ENCODE peak calls at places on chromosomes 11 and 22, in five cellular contexts. V, N, H, Y and R are unnamed samples.

GRCh38 chr11:6705905-6706535 is 22.9 kb upstream of the MRPL17 start:
- DNase-seq in V (peak), N (peak), H (no peak), Y (peak), R (peak)

GRCh38 chr11:69916806-69917387 is 97.7 kb upstream of the FGF3 start:
- DNase-seq in Y (no peak), V (no peak), H (peak), N (no peak), R (no peak)

GRCh38 chr11:80860632-80861031 is 1419.8 kb upstream of the TENM4 start:
- DNase-seq in N (no peak), V (no peak), Y (peak), H (no peak), R (no peak)

GRCh38 chr11:2442554-2442953 is 1.8 kb downstream of the TRPM5 start:
- DNase-seq in N (no peak), Y (no peak), V (no peak), H (no peak), R (no peak)

GRCh38 chr22:36211237-36211881 is 9.8 kb upstream of the APOL4 start:
- DNase-seq in N (peak), V (no peak), H (no peak), Y (no peak), R (no peak)

GRCh38 chr11:81331611-81332205 is 1402.0 kb downstream of the FAM181B start:
- DNase-seq in H (no peak), N (no peak), V (no peak), Y (no peak), R (no peak)

GRCh38 chr11:104129138-104129537 is 34.8 kb downstream of the PDGFD start:
- DNase-seq in H (no peak), V (no peak), Y (no peak), N (no peak), R (no peak)

GRCh38 chr11:84720706-84721402 is 906.3 kb downstream of the DLG2 start:
- DNase-seq in H (no peak), V (no peak), N (peak), Y (no peak), R (peak)

GRCh38 chr11:6833329-6833728 is 12.2 kb upstream of the OR10A5 start:
- DNase-seq in N (no peak), V (no peak), Y (no peak), H (no peak), R (no peak)

GRCh38 chr22:31211862-31212730 is at the start of gene LIMK2:
- DNase-seq in V (peak), N (peak), Y (peak), H (peak), R (peak)

GRCh38 chr11:2929880-2930704 is 872 bp upstream of the PHLDA2 start:
- DNase-seq in Y (peak), N (peak), H (peak), V (no peak), R (no peak)

GRCh38 chr11:73177380-73178091 is 35.4 kb upstream of the FCHSD2 start:
- DNase-seq in V (no peak), Y (peak), N (no peak), H (peak), R (peak)

GRCh38 chr11:88402784-88403183 is 65.2 kb upstream of the CTSC start:
- DNase-seq in H (no peak), V (no peak), N (no peak), Y (no peak), R (no peak)

GRCh38 chr11:45266693-45267451 is 19.3 kb downstream of the SYT13 start:
- DNase-seq in H (no peak), N (peak), Y (no peak), V (peak), R (no peak)

GRCh38 chr11:63670738-63671321 is 346 bp downstream of the ATL3 start:
- DNase-seq in V (peak), Y (peak), H (peak), N (peak), R (peak)

GRCh38 chr11:62556872-62557631 is 10.4 kb upstream of the AHNAK start:
- DNase-seq in N (no peak), V (no peak), H (no peak), Y (no peak), R (no peak)

GRCh38 chr11:122486793-122487495 is 168.6 kb upstream of the UBASH3B start:
- DNase-seq in Y (peak), V (no peak), N (peak), H (no peak), R (no peak)

GRCh38 chr11:118572075-118572913 is at the start of gene ARCN1:
- DNase-seq in H (peak), V (peak), Y (peak), N (peak), R (peak)

GRCh38 chr11:114158886-114159285 is 99.4 kb downstream of the ZBTB16 start:
- DNase-seq in N (no peak), Y (no peak), V (no peak), H (no peak), R (no peak)

GRCh38 chr22:33240901-33241300 is 182.7 kb upstream of the SYN3 start:
- DNase-seq in V (peak), Y (peak), N (no peak), H (no peak), R (no peak)

DNA sequence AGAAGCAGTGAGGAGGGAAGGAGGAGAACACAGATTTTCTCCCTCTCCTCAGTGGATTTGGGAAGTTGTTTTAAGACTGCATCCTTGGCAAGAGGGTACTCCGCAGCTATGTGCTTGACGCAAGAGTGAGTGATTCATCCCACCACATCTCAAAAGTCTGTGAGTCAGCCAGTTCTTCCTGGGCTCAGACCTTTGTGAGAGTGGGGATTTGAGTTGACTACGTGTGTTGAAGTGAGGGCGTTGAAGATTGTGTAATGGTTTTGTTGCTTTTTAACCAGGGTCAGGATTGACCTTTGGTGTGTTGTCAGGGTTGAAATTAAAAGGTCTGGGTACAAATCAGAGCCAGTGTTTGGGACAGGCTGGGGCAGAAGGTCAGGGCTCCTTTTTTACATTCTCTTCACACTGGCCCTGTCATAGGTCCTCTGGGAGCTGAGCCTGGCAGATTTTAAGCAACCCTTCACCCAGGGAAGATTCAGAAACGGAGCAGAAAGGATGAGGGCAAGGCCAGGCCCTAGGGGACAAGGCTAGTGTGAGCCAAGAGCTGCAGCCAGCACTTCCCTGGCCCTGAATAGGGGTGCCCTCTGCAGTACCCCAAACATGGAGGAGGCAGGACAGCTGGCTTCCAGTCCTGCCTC is 4.2 kb upstream of the C11orf86 start:
- DNase-seq in H (peak), N (no peak), Y (peak), V (no peak), R (no peak)
- H3K27ac ChIP-seq in H (peak), N (no peak), Y (peak), V (no peak), R (no peak)

DNA sequence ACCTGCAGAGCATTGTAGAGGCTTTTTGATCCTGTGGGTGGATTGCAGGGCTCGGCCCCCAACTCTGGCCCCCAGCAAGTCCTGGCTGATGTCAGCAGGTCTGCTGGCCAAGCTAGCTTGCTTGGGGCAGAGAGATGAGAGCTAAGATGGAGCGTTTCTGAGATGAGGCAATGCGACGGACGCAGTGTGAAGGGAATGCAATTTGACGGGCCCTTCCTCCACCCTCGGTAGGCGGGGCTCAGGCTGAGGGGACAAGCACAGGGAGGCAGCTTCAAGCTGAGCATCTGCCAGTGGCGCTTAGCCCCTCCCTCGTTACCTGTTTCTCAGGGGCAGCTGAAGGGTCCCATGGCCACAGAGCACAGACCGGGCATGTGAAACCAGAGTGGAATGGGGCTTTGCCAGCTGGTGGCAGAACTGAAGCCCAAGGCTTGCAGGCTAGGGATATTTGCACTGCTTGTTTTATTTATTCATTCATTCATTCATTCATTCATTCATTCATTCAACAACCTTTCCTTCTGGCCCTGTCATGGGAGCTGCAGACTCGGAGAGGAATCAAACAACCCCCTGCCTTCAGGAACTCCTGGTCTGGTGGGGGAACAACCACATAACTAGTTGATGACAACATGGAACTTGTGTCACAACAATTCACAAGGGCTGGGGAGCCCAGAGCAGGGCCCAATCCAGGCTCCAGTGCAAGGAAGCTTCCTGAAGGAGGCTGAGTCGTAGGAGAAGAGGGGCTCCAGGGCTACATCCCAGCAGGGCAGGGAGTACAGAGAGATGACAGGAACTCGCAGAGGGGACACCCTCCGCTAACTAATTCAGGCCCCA is 66.8 kb downstream of the THAP12 start:
- DNase-seq in H (no peak), V (no peak), Y (no peak), N (peak), R (no peak)
- H3K27ac ChIP-seq in H (no peak), V (no peak), Y (no peak), N (no peak), R (no peak)

GRCh38 chr11:107785401-107785800 is 73.2 kb downstream of the SLC35F2 start:
- DNase-seq in N (no peak), Y (no peak), V (no peak), H (no peak), R (no peak)

GRCh38 chr11:107791343-107792048 is 67.1 kb downstream of the SLC35F2 start:
- DNase-seq in V (no peak), Y (no peak), N (no peak), H (no peak), R (no peak)

GRCh38 chr11:107792049-107792443 is 66.5 kb downstream of the SLC35F2 start:
- DNase-seq in H (no peak), N (no peak), Y (no peak), V (no peak), R (no peak)

GRCh38 chr11:107789767-107790166 is 68.8 kb downstream of the SLC35F2 start:
- DNase-seq in V (no peak), Y (no peak), H (no peak), N (no peak), R (no peak)

GRCh38 chr11:107787733-107788132 is 70.9 kb downstream of the SLC35F2 start:
- DNase-seq in N (no peak), Y (no peak), H (no peak), V (no peak), R (no peak)
- H3K27ac ChIP-seq in N (no peak), Y (no peak), H (no peak), V (no peak), R (no peak)

GRCh38 chr11:117457835-117458234 is 130.2 kb downstream of the CEP164 start:
- DNase-seq in Y (no peak), N (peak), H (peak), V (no peak), R (no peak)
- H3K27ac ChIP-seq in Y (no peak), N (no peak), H (no peak), V (no peak), R (no peak)

GRCh38 chr11:65556470-65557279 is 1.5 kb downstream of the LTBP3 start:
- DNase-seq in V (no peak), Y (peak), H (no peak), N (no peak), R (no peak)

GRCh38 chr11:65557280-65558001 is 718 bp downstream of the LTBP3 start:
- DNase-seq in Y (no peak), V (no peak), N (peak), H (peak), R (no peak)

GRCh38 chr11:65559535-65559934 is 1.4 kb upstream of the LTBP3 start:
- DNase-seq in H (no peak), Y (no peak), N (no peak), V (no peak), R (no peak)

GRCh38 chr11:65558785-65559509 is 788 bp upstream of the LTBP3 start:
- DNase-seq in N (peak), Y (no peak), H (peak), V (no peak), R (peak)

GRCh38 chr11:65558002-65558784 is at the start of gene LTBP3:
- DNase-seq in H (peak), Y (peak), V (no peak), N (peak), R (peak)
- H3K27ac ChIP-seq in H (peak), Y (peak), V (no peak), N (peak), R (peak)

DNA sequence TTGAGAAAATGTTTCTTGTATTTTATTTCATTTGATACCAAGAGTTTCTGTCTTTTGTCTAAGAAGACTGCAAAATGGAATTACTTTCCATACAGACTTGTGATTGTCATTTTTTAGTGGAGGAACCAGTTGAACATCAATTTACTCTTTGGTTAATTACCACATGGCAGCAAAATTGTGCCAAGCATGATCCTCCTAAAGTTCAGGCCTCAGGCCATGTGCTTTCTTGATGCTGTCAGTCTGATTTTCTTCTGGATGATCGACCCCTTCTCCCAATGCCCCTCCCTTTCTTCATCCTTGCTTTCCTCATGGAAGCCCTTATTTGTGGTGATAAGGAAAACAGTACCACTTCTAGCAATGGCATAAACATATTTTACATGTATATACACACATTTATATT is 76.2 kb downstream of the SVIP start:
- DNase-seq in Y (no peak), V (no peak), H (no peak), N (no peak), R (no peak)
- H3K27ac ChIP-seq in Y (no peak), V (no peak), H (no peak), N (no peak), R (no peak)